ENCODE peak calls at places on chromosome 11, in nine cellular contexts. One of them, this sample, is unnamed.

GRCh38 chr11:116960916-116961315 is 123.5 kb upstream of the APOA1 start:
- DNase-seq in AG20443: peak
- DNase-seq in neural crest cell: no peak
- DNase-seq in GM12892: no peak
- DNase-seq in coronary artery: no peak
- DNase-seq in effector CD4-positive, alpha-beta T cell: no peak
- DNase-seq in A549: no peak
- DNase-seq in nucleus accumbens: no peak
- DNase-seq in AG04450: no peak
- DNase-seq in this sample: no peak

GRCh38 chr11:94017446-94017845 is 3.7 kb upstream of the HEPHL1 start:
- DNase-seq in AG20443: no peak
- DNase-seq in neural crest cell: no peak
- DNase-seq in GM12892: no peak
- DNase-seq in coronary artery: no peak
- DNase-seq in effector CD4-positive, alpha-beta T cell: no peak
- DNase-seq in A549: no peak
- DNase-seq in nucleus accumbens: no peak
- DNase-seq in AG04450: no peak
- DNase-seq in this sample: no peak

GRCh38 chr11:95563173-95563572 is 226.4 kb downstream of the FAM76B start:
- DNase-seq in AG20443: no peak
- DNase-seq in neural crest cell: no peak
- DNase-seq in GM12892: no peak
- DNase-seq in coronary artery: no peak
- DNase-seq in effector CD4-positive, alpha-beta T cell: no peak
- DNase-seq in A549: no peak
- DNase-seq in nucleus accumbens: no peak
- DNase-seq in AG04450: no peak
- DNase-seq in this sample: no peak

GRCh38 chr11:7088921-7089320 is at the start of gene RBMXL2:
- DNase-seq in AG20443: no peak
- DNase-seq in neural crest cell: no peak
- DNase-seq in GM12892: no peak
- DNase-seq in coronary artery: no peak
- DNase-seq in effector CD4-positive, alpha-beta T cell: no peak
- DNase-seq in A549: no peak
- DNase-seq in nucleus accumbens: no peak
- DNase-seq in AG04450: no peak
- DNase-seq in this sample: no peak

GRCh38 chr11:30017467-30017895 is 651 bp upstream of the KCNA4 start:
- DNase-seq in AG20443: no peak
- DNase-seq in neural crest cell: no peak
- DNase-seq in GM12892: no peak
- DNase-seq in coronary artery: no peak
- DNase-seq in effector CD4-positive, alpha-beta T cell: no peak
- DNase-seq in A549: no peak
- DNase-seq in nucleus accumbens: no peak
- DNase-seq in AG04450: no peak
- DNase-seq in this sample: no peak

GRCh38 chr11:129589190-129589589 is 213.5 kb downstream of the BARX2 start:
- DNase-seq in AG20443: no peak
- DNase-seq in neural crest cell: no peak
- DNase-seq in GM12892: no peak
- DNase-seq in coronary artery: no peak
- DNase-seq in effector CD4-positive, alpha-beta T cell: no peak
- DNase-seq in A549: no peak
- DNase-seq in nucleus accumbens: no peak
- DNase-seq in AG04450: no peak
- DNase-seq in this sample: no peak

GRCh38 chr11:3841426-3842304 is 906 bp upstream of the RHOG start:
- DNase-seq in AG20443: peak
- DNase-seq in neural crest cell: peak
- DNase-seq in GM12892: peak
- DNase-seq in coronary artery: peak
- DNase-seq in effector CD4-positive, alpha-beta T cell: peak
- DNase-seq in A549: peak
- DNase-seq in nucleus accumbens: peak
- DNase-seq in AG04450: peak
- DNase-seq in this sample: peak

GRCh38 chr11:118265954-118266353 is 1.9 kb upstream of the MPZL2 start:
- DNase-seq in AG20443: no peak
- DNase-seq in neural crest cell: no peak
- DNase-seq in GM12892: no peak
- DNase-seq in coronary artery: no peak
- DNase-seq in effector CD4-positive, alpha-beta T cell: no peak
- DNase-seq in A549: no peak
- DNase-seq in nucleus accumbens: no peak
- DNase-seq in AG04450: no peak
- DNase-seq in this sample: no peak